ENCODE peak calls at places on chromosomes 7 and 10, in four cellular contexts. D, T, W and N are unnamed samples.

GRCh38 chr7:4805979-4806290 is 30.5 kb downstream of the AP5Z1 start:
- DNase-seq in D (no peak), T (no peak), W (no peak), N (no peak)

GRCh38 chr7:105014725-105015630 is 973 bp downstream of the KMT2E start:
- DNase-seq in D (peak), T (peak), W (peak), N (peak)

GRCh38 chr10:27699778-27700177 is 45.8 kb downstream of the MKX start:
- DNase-seq in D (no peak), T (no peak), W (no peak), N (no peak)

GRCh38 chr7:16114633-16115032 is 306.7 kb downstream of the CRPPA start:
- DNase-seq in D (no peak), T (no peak), W (peak), N (no peak)

GRCh38 chr10:94115725-94116124 is 122.0 kb downstream of the PLCE1 start:
- DNase-seq in D (no peak), T (no peak), W (no peak), N (peak)

GRCh38 chr10:58587676-58588075 is 75.0 kb downstream of the BICC1 start:
- DNase-seq in D (no peak), T (no peak), W (no peak), N (no peak)

GRCh38 chr10:93711891-93712290 is 9.5 kb upstream of the FRA10AC1 start:
- DNase-seq in D (no peak), T (no peak), W (no peak), N (no peak)

GRCh38 chr7:91287685-91288084 is 23.5 kb downstream of the FZD1 start:
- DNase-seq in D (no peak), T (no peak), W (no peak), N (no peak)

GRCh38 chr10:31709028-31709427 is 219.6 kb downstream of the ARHGAP12 start:
- DNase-seq in D (no peak), T (no peak), W (no peak), N (no peak)

GRCh38 chr10:76007206-76007605 is 575.8 kb downstream of the LRMDA start:
- DNase-seq in D (no peak), T (no peak), W (no peak), N (no peak)

GRCh38 chr7:141842904-141843303 is 1.6 kb upstream of the PRSS37 start:
- DNase-seq in D (no peak), T (no peak), W (no peak), N (no peak)
- TF ChIP-seq CTCF in D (no peak), T (no peak), W (no peak), N (no peak)

GRCh38 chr7:2643386-2644229 is 11.8 kb downstream of the TTYH3 start:
- DNase-seq in D (peak), T (no peak), W (no peak), N (no peak)

GRCh38 chr7:2646336-2646679 is 14.5 kb downstream of the TTYH3 start:
- DNase-seq in D (no peak), T (no peak), W (no peak), N (no peak)

GRCh38 chr7:2646680-2647571 is 15.1 kb downstream of the TTYH3 start:
- DNase-seq in D (peak), T (no peak), W (peak), N (no peak)

GRCh38 chr7:2644514-2645273 is 12.9 kb downstream of the TTYH3 start:
- DNase-seq in D (no peak), T (no peak), W (no peak), N (no peak)

DNA sequence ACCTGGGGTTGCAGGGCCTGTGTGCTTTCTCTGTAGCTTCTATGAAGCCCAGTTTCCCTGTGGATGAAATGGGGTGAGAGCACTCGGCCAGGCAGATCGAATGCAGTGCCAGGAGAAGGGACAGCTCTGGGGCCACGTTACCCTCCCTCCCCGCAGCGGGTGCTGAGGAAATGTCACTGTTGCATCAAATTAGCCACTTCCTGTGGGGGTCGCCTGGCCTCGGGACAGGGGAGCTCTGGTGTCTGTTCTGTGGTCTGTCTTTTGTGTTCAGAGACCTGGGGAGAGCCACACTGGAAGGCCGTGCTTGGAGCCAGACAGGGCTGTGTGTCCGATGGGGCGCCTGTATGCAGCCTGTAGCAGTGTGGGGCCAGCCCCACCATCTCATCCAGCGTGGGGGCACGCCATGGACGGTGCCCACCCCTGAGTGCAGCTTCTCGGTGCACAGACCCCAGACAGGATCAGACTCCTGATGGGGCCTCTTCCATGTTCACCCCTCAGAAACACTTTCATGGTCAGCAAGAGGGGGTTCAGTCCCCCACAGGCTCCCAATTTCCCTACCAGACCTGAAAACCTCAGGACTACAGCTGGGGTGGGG is 13.6 kb downstream of the TTYH3 start:
- DNase-seq in D (no peak), T (no peak), W (no peak), N (no peak)
- TF ChIP-seq ESRRA in D (no peak), T (no peak), W (no peak), N (no peak)

DNA sequence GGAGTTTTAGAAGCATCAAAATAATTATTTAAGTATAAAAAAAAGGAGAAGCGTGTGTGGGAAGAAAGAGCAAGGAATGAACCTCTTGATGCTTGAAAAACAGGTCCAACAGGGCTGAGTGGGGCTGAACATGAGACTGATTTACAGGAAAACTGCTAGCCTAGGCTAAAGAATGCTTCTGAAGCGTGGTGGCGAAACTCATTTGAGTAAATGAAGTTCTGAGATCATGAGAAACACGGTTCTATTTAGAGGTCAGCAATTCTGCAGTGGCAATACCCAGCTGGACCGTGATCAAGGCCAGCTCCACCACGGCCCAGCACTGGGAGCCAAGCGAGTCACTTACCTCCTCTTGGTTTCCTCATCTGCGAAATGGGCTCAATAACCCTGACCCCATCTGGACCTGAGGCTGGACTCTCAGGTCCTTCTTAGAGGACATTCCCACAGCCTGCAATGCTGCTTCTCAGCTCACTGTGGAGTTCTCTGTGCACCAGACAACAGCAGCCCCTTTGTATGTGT is 140.1 kb upstream of the ADAM12 start:
- DNase-seq in D (no peak), T (no peak), W (no peak), N (no peak)
- TF ChIP-seq HMGXB4 in D (no peak), T (no peak), W (no peak), N (no peak)

DNA sequence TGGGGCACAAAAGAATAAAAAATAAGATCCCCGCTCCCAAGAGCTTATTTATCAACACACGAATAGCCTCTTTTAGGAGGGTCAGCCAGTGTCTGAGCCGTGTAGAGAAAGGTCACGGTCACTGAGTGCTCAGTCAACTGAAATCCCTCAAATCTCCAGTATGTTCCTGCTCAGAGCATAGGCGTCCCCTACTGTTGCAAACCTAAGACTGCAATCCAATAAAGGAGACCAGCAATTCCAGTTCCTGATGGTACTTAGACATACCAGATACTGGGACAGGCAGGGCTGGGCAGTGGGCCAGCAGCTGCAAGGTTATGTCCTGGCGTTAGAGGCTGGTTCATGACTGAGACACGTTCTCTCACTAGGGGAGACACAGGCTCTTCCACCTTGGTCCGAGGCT is 93.6 kb downstream of the CACNB2 start:
- DNase-seq in D (peak), T (no peak), W (no peak), N (no peak)
- TF ChIP-seq CTCF in D (peak), T (peak), W (peak), N (no peak)

GRCh38 chr7:49775949-49776443 is 2.6 kb downstream of the VWC2 start:
- DNase-seq in D (peak), T (no peak), W (no peak), N (no peak)

GRCh38 chr7:49773082-49773938 is at the start of gene VWC2:
- DNase-seq in D (peak), T (no peak), W (no peak), N (no peak)

GRCh38 chr7:49773939-49774458 is 561 bp downstream of the VWC2 start:
- DNase-seq in D (peak), T (no peak), W (no peak), N (no peak)

GRCh38 chr7:49775065-49775948 is 1.9 kb downstream of the VWC2 start:
- DNase-seq in D (peak), T (no peak), W (no peak), N (no peak)

DNA sequence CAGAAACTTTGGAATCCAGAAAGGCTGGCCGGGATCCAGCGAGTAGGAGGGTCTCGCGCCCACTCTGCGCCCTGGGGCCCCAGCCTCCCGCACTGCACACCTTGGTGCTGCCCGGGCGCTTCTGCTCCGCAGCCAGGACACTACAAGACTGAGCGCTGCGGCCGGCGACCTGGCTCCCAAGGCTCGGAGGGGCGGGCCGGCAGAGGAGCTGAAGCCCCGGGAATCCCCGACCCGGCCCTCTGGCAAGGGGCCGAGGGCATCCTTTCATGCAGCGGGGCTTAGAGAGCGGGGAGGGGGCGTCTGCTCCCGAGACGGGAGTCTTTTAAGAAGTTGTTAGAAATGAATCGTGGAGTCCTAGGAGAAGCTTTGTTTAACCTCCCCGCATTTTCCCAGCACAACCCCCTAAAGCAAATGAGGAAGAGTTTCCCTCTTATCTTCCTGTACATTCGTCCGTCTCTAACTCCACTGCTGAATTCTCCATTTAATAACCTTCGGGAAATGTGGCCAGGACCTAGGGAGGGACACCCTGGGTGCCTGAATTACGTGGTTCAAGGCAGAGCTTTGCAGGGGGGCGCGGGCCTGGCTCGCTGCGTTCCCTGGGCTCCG is 1.1 kb downstream of the VWC2 start:
- DNase-seq in D (peak), T (no peak), W (no peak), N (no peak)
- TF ChIP-seq ESRRA in D (no peak), T (no peak), W (no peak), N (no peak)

DNA sequence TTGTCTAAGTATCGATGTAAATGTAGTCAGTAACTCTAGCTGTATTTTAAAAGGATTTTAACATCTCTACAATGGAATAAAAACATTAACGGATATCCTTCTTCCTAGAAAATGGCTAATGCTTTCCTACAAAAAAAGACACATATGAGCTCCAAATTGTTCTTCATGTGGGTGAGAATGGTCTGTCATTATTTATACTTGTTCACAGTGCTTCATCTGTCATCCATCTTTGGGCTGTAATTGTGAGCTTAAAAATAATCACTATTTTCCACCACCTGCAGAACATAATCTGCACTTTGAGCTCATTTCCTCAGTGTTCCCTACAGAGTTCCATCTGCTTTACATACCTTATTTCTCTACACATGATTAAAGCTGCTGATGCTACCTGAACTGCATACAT is 979.2 kb upstream of the C7orf33 start:
- DNase-seq in D (no peak), T (no peak), W (no peak), N (no peak)
- TF ChIP-seq HMGXB4 in D (no peak), T (no peak), W (no peak), N (no peak)